ENCODE peak calls at places on chromosomes 12 and 14, in five cellular contexts. W is prostate gland, L is upper lobe of left lung, Q is lung, U is lower lobe of right lung. Z is an unnamed sample.

GRCh38 chr14:72801381-72801812 is 92.5 kb downstream of the DPF3 start:
- DNase-seq in W (no peak), L (no peak), Q (no peak), U (no peak), Z (no peak)

GRCh38 chr14:64513271-64513670 is 8.7 kb downstream of the ZBTB1 start:
- DNase-seq in W (no peak), L (no peak), Q (no peak), U (no peak), Z (no peak)

GRCh38 chr14:50233335-50234250 is 2.2 kb upstream of the SOS2 start:
- DNase-seq in W (peak; percentile 78), L (no peak), Q (no peak), U (no peak), Z (peak; percentile 9)

GRCh38 chr12:131117438-131118245 is 163.9 kb downstream of the ADGRD1 start:
- DNase-seq in W (no peak), L (peak; percentile 3), Q (no peak), U (no peak), Z (no peak)

GRCh38 chr12:108551556-108551955 is 9.4 kb downstream of the SART3 start:
- DNase-seq in W (no peak), L (no peak), Q (no peak), U (no peak), Z (no peak)

GRCh38 chr14:79605863-79606262 is 605.4 kb downstream of the DIO2 start:
- DNase-seq in W (no peak), L (no peak), Q (no peak), U (no peak), Z (no peak)

GRCh38 chr14:39765676-39766075 is 333.4 kb upstream of the FBXO33 start:
- DNase-seq in W (no peak), L (no peak), Q (no peak), U (no peak), Z (no peak)

GRCh38 chr12:104426926-104427546 is 29.7 kb upstream of the CHST11 start:
- DNase-seq in W (no peak), L (no peak), Q (no peak), U (no peak), Z (no peak)

GRCh38 chr12:54404061-54405004 is 14.7 kb downstream of the ITGA5 start:
- DNase-seq in W (no peak), L (no peak), Q (no peak), U (no peak), Z (peak; percentile 60)

GRCh38 chr14:35046751-35047536 is 872 bp downstream of the FAM177A1 start:
- DNase-seq in W (peak; percentile 51), L (peak; percentile 69), Q (peak; percentile 59), U (no peak), Z (peak; percentile 34)

GRCh38 chr12:23204933-23205778 is 580.2 kb downstream of the ETNK1 start:
- DNase-seq in W (no peak), L (no peak), Q (no peak), U (no peak), Z (no peak)

GRCh38 chr12:27965411-27965810 is 7.1 kb downstream of the PTHLH start:
- DNase-seq in W (no peak), L (no peak), Q (no peak), U (no peak), Z (no peak)

GRCh38 chr14:96162265-96162664 is 42.4 kb upstream of the BDKRB2 start:
- DNase-seq in W (no peak), L (no peak), Q (no peak), U (no peak), Z (no peak)

GRCh38 chr12:97560766-97561165 is 98.2 kb downstream of the RMST start:
- DNase-seq in W (no peak), L (no peak), Q (no peak), U (no peak), Z (no peak)

GRCh38 chr12:97941686-97942354 is 479.2 kb downstream of the RMST start:
- DNase-seq in W (no peak), L (no peak), Q (no peak), U (no peak), Z (no peak)

GRCh38 chr12:94704452-94704871 is 54.1 kb upstream of the TMCC3 start:
- DNase-seq in W (peak; percentile 43), L (no peak), Q (no peak), U (no peak), Z (no peak)

GRCh38 chr14:88542857-88543795 is 11.7 kb downstream of the PTPN21 start:
- DNase-seq in W (no peak), L (no peak), Q (no peak), U (no peak), Z (no peak)

GRCh38 chr12:122862872-122863701 is 27.8 kb downstream of the HIP1R start:
- DNase-seq in W (peak; percentile 90), L (peak; percentile 76), Q (peak; percentile 72), U (peak; percentile 83), Z (no peak)

GRCh38 chr14:83779266-83779665 is 1750.7 kb upstream of the FLRT2 start:
- DNase-seq in W (no peak), L (no peak), Q (no peak), U (no peak), Z (no peak)

GRCh38 chr14:104855532-104856090 is 9.5 kb upstream of the CEP170B start:
- DNase-seq in W (no peak), L (no peak), Q (no peak), U (no peak), Z (no peak)

GRCh38 chr14:75821828-75822521 is 159.8 kb downstream of the TGFB3 start:
- DNase-seq in W (no peak), L (peak; percentile 55), Q (no peak), U (no peak), Z (no peak)

GRCh38 chr14:67514650-67515385 is 18.3 kb upstream of the PLEKHH1 start:
- DNase-seq in W (no peak), L (peak; percentile 53), Q (peak; percentile 41), U (peak; percentile 65), Z (peak; percentile 19)

GRCh38 chr12:116798719-116799118 is 60.6 kb downstream of the RNFT2 start:
- DNase-seq in W (no peak), L (no peak), Q (no peak), U (no peak), Z (no peak)

GRCh38 chr12:130992448-130992847 is 38.7 kb downstream of the ADGRD1 start:
- DNase-seq in W (no peak), L (peak; percentile 85), Q (peak; percentile 81), U (peak; percentile 88), Z (no peak)

GRCh38 chr14:88380405-88380804 is 5.1 kb upstream of the SPATA7 start:
- DNase-seq in W (no peak), L (no peak), Q (no peak), U (no peak), Z (no peak)

GRCh38 chr14:101727611-101728010 is 33.9 kb upstream of the PPP2R5C start:
- DNase-seq in W (no peak), L (no peak), Q (no peak), U (no peak), Z (no peak)
- H3K9me3 ChIP-seq in W (no peaks in the 10 kb centered on the region), L (no peaks in the 10 kb centered on the region), Q (no peaks in the 10 kb centered on the region), U (no peaks in the 10 kb centered on the region), Z (no peaks in the 10 kb centered on the region)

DNA sequence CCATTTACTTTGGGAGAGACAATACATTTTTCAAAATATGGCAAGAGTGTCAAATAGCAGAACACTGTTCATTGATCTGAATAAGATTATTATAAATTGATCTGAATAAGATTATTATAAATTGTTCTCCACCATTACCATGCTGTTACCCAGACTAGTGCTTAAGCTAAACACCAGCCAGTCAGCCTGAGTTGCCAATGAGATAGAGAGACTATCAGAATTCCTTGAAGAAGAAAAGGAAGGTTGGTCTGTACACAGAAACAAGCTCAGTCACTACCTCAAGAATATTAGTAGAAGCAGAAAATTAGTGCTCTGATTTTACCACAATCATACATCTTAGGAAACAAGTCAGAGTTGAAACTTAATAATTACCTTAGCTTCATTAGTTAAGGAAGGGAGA is 469.8 kb downstream of the FOXG1 start:
- DNase-seq in W (no peak), L (no peak), Q (no peak), U (no peak), Z (no peak)
- H3K4me1 ChIP-seq in W (no peaks in the 10 kb centered on the region), L (no peaks in the 10 kb centered on the region), Q (no peaks in the 10 kb centered on the region), U (no peaks in the 10 kb centered on the region), Z (no peaks in the 10 kb centered on the region)

GRCh38 chr12:2068638-2069037 is 15.9 kb downstream of the CACNA1C start:
- DNase-seq in W (no peak), L (no peak), Q (no peak), U (no peak), Z (no peak)

GRCh38 chr12:2061402-2061801 is 8.6 kb downstream of the CACNA1C start:
- DNase-seq in W (no peak), L (no peak), Q (no peak), U (no peak), Z (no peak)

GRCh38 chr12:2058837-2059236 is 6.0 kb downstream of the CACNA1C start:
- DNase-seq in W (no peak), L (no peak), Q (no peak), U (no peak), Z (no peak)

DNA sequence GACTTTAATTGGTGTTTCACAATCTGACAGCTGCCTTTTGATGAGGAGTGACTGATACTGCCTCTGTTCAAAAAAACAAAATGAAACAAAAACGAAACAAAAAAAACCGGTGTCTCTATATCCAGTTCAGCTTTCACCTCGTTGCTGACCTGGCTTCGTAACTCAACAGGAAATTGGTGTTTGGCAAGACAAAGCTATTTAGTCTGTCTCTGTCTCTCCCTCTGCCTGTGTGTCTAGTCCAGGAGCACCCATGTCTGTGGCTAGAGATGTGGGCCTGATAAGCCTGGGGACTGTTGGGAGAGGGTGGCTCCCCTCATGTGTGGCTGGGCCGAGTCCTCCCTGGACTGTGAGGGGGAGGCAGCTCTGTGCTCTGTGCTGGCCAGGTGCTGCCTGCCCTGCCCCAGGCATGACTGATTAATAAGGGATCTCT is 11.3 kb downstream of the CACNA1C start:
- DNase-seq in W (peak; percentile 20), L (no peak), Q (no peak), U (no peak), Z (no peak)
- H3K4me3 ChIP-seq in W (no peak overlapping the region), L (peak overlapping the region; percentile 17), Q (no peak overlapping the region), U (peak overlapping the region; percentile 22), Z (peak overlapping the region; percentile 23)

DNA sequence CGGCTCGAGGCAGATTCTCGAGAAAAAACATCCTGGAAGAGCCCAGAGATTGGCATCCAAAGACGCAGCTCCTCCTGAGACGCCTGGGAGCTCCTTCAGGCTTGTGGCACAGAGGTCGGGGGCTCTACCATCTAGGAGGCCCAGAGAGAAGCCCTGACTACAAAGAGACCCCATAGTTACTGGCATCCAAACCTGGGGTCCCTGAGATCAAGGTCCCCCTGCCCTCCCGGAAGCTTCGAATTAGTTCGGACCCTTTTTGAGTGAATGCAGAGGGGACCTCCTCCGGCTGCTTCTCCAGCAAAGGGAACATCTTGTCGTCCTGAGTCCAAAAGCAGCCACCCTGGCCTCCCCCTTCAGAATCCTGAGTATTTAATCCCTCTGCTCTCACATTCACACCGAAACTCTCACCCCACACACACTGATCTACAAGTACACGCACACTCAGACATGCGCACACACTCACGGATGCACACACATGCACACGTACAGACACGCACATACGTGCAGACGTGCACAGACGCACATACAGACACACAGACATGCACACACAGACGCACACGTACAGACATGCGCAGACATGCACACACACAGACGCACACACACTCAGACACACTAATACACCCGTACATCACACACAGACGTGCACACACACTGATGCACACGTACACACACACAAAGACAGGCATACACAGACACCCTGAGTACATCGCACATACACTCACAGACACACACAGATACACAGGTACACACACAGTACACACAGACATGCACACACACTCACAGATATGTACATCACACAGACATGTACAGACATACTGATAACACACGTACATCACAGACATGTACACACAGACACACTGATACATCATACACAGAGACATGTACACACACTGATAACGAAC is 5.9 kb downstream of the ZNF605 start:
- DNase-seq in W (no peak), L (no peak), Q (no peak), U (no peak), Z (no peak)
- H3K9me3 ChIP-seq in W (no peaks in the 10 kb centered on the region), L (peaks cover 26% of the 10 kb centered on the region), Q (peaks cover 69% of the 10 kb centered on the region), U (peaks cover 64% of the 10 kb centered on the region), Z (peaks cover 5% of the 10 kb centered on the region)

GRCh38 chr12:45969084-45969483 is 21.3 kb downstream of the SCAF11 start:
- DNase-seq in W (no peak), L (no peak), Q (no peak), U (no peak), Z (no peak)
- H3K4me1 ChIP-seq in W (peaks cover 4% of the 10 kb centered on the region), L (peaks cover 27% of the 10 kb centered on the region), Q (peaks cover 33% of the 10 kb centered on the region), U (peaks cover 52% of the 10 kb centered on the region), Z (no peaks in the 10 kb centered on the region)

GRCh38 chr14:81187832-81188522 is 32.8 kb downstream of the GTF2A1 start:
- DNase-seq in W (no peak), L (no peak), Q (no peak), U (no peak), Z (no peak)
- H3K4me3 ChIP-seq in W (no peak overlapping the region), L (no peak overlapping the region), Q (no peak overlapping the region), U (no peak overlapping the region), Z (no peak overlapping the region)